ENCODE peak calls at places on chromosomes 3 and 15, in four cellular contexts. A, F, Z and X are unnamed samples.

GRCh38 chr3:14490255-14490654 is 49.9 kb downstream of the GRIP2 start:
- DNase-seq in A (no peak), F (no peak), Z (no peak), X (no peak)

GRCh38 chr15:29668120-29668602 is 154.1 kb downstream of the TJP1 start:
- DNase-seq in A (no peak), F (no peak), Z (peak), X (no peak)

GRCh38 chr3:24154003-24154695 is 209.1 kb downstream of the NR1D2 start:
- DNase-seq in A (no peak), F (no peak), Z (no peak), X (no peak)

GRCh38 chr15:81327526-81327925 is 3.6 kb upstream of the STARD5 start:
- DNase-seq in A (no peak), F (no peak), Z (no peak), X (no peak)

GRCh38 chr3:73409405-73409804 is 215.3 kb downstream of the PDZRN3 start:
- DNase-seq in A (no peak), F (no peak), Z (no peak), X (no peak)

GRCh38 chr3:45547202-45547701 is 47.3 kb upstream of the LIMD1 start:
- DNase-seq in A (no peak), F (no peak), Z (no peak), X (no peak)

GRCh38 chr3:16908408-16908807 is 23.7 kb downstream of the PLCL2 start:
- DNase-seq in A (no peak), F (no peak), Z (no peak), X (no peak)

GRCh38 chr15:99961011-99961441 is 227.8 kb upstream of the LYSMD4 start:
- DNase-seq in A (no peak), F (no peak), Z (peak), X (peak)

GRCh38 chr3:9878700-9879099 is 1.4 kb downstream of the CIDEC start:
- DNase-seq in A (no peak), F (no peak), Z (no peak), X (no peak)

GRCh38 chr3:52388348-52388821 is 56.5 kb downstream of the SEMA3G start:
- DNase-seq in A (no peak), F (no peak), Z (no peak), X (no peak)

GRCh38 chr15:98616397-98616796 is 31.9 kb upstream of the IGF1R start:
- DNase-seq in A (no peak), F (no peak), Z (no peak), X (no peak)

GRCh38 chr3:133887951-133888703 is 7.6 kb downstream of the RAB6B start:
- DNase-seq in A (no peak), F (no peak), Z (no peak), X (no peak)

GRCh38 chr3:161854232-161854771 is 357.7 kb downstream of the OTOL1 start:
- DNase-seq in A (no peak), F (no peak), Z (no peak), X (no peak)

GRCh38 chr15:49135893-49136292 is 19.5 kb downstream of the COPS2 start:
- DNase-seq in A (no peak), F (no peak), Z (no peak), X (no peak)

GRCh38 chr3:12553921-12554391 is 2.9 kb upstream of the MKRN2 start:
- DNase-seq in A (peak), F (no peak), Z (peak), X (no peak)

GRCh38 chr3:150945226-150945625 is 27.3 kb downstream of the CLRN1 start:
- DNase-seq in A (no peak), F (no peak), Z (peak), X (no peak)

GRCh38 chr3:52471371-52472238 is 16.2 kb downstream of the NISCH start:
- DNase-seq in A (peak), F (no peak), Z (peak), X (peak)

GRCh38 chr3:29655016-29655415 is 374.1 kb downstream of the RBMS3 start:
- DNase-seq in A (no peak), F (no peak), Z (no peak), X (no peak)

GRCh38 chr3:127738192-127738840 is 65.6 kb downstream of the ABTB1 start:
- DNase-seq in A (no peak), F (no peak), Z (no peak), X (no peak)

GRCh38 chr3:110436209-110436608 is 635.4 kb upstream of the NECTIN3 start:
- DNase-seq in A (no peak), F (no peak), Z (no peak), X (no peak)